ENCODE peak calls at places on chromosomes 6 and 20, in ten cellular contexts. One of them, this sample, is unnamed.

GRCh38 chr20:62776692-62777527 is 19.4 kb upstream of the MRGBP start:
- DNase-seq in NAMALWA: peak; percentile 40
- DNase-seq in AG20443: no peak
- DNase-seq in neural progenitor cell: no peak
- DNase-seq in naive thymus-derived CD4-positive, alpha-beta T cell: no peak
- DNase-seq in EL: peak; percentile 65
- DNase-seq in pancreas: peak; percentile 42
- DNase-seq in SIG-M5: no peak
- DNase-seq in activated T-cell treated with anti-CD3 and anti-CD28 coated beads, Interleukin-2, amount 50 U/mL, for 72 hours: peak; percentile 59
- DNase-seq in activated T-helper 1 cell treated with anti-CD3 and anti-CD28 coated beads, Interleukin-12 subunit alpha, Interleukin-12 subunit beta, Interleukin-2, Interleukin-4 antibody, amounts not matched to agents 30 ng/mL and 10 ng/mL and 1 ng/mL, durations not matched to agents 14 hours and 24 hours and 36 hours: peak; percentile 51
- DNase-seq in this sample: peak; percentile 90

GRCh38 chr6:87154641-87155271 is 609 bp upstream of the ZNF292 start:
- DNase-seq in NAMALWA: peak; percentile 94
- DNase-seq in AG20443: peak; percentile 66
- DNase-seq in neural progenitor cell: no peak
- DNase-seq in naive thymus-derived CD4-positive, alpha-beta T cell: no peak
- DNase-seq in EL: peak; percentile 89
- DNase-seq in pancreas: no peak
- DNase-seq in SIG-M5: peak; percentile 64
- DNase-seq in activated T-cell treated with anti-CD3 and anti-CD28 coated beads, Interleukin-2, amount 50 U/mL, for 72 hours: peak; percentile 85
- DNase-seq in activated T-helper 1 cell treated with anti-CD3 and anti-CD28 coated beads, Interleukin-12 subunit alpha, Interleukin-12 subunit beta, Interleukin-2, Interleukin-4 antibody, amounts not matched to agents 30 ng/mL and 10 ng/mL and 1 ng/mL, durations not matched to agents 14 hours and 24 hours and 36 hours: peak; percentile 76
- DNase-seq in this sample: no peak

GRCh38 chr20:34420146-34420545 is 57.1 kb downstream of the ITCH start:
- DNase-seq in NAMALWA: no peak
- DNase-seq in AG20443: no peak
- DNase-seq in neural progenitor cell: no peak
- DNase-seq in naive thymus-derived CD4-positive, alpha-beta T cell: no peak
- DNase-seq in EL: no peak
- DNase-seq in pancreas: no peak
- DNase-seq in SIG-M5: no peak
- DNase-seq in activated T-cell treated with anti-CD3 and anti-CD28 coated beads, Interleukin-2, amount 50 U/mL, for 72 hours: no peak
- DNase-seq in activated T-helper 1 cell treated with anti-CD3 and anti-CD28 coated beads, Interleukin-12 subunit alpha, Interleukin-12 subunit beta, Interleukin-2, Interleukin-4 antibody, amounts not matched to agents 30 ng/mL and 10 ng/mL and 1 ng/mL, durations not matched to agents 14 hours and 24 hours and 36 hours: no peak
- DNase-seq in this sample: no peak

GRCh38 chr6:125195526-125195925 is 42.0 kb downstream of the TPD52L1 start:
- DNase-seq in NAMALWA: no peak
- DNase-seq in AG20443: no peak
- DNase-seq in neural progenitor cell: no peak
- DNase-seq in naive thymus-derived CD4-positive, alpha-beta T cell: no peak
- DNase-seq in EL: no peak
- DNase-seq in pancreas: no peak
- DNase-seq in SIG-M5: no peak
- DNase-seq in activated T-cell treated with anti-CD3 and anti-CD28 coated beads, Interleukin-2, amount 50 U/mL, for 72 hours: no peak
- DNase-seq in activated T-helper 1 cell treated with anti-CD3 and anti-CD28 coated beads, Interleukin-12 subunit alpha, Interleukin-12 subunit beta, Interleukin-2, Interleukin-4 antibody, amounts not matched to agents 30 ng/mL and 10 ng/mL and 1 ng/mL, durations not matched to agents 14 hours and 24 hours and 36 hours: no peak
- DNase-seq in this sample: no peak

GRCh38 chr6:170255426-170256125 is 35.3 kb downstream of the DLL1 start:
- DNase-seq in NAMALWA: no peak
- DNase-seq in AG20443: no peak
- DNase-seq in neural progenitor cell: no peak
- DNase-seq in naive thymus-derived CD4-positive, alpha-beta T cell: no peak
- DNase-seq in EL: no peak
- DNase-seq in pancreas: no peak
- DNase-seq in SIG-M5: no peak
- DNase-seq in activated T-cell treated with anti-CD3 and anti-CD28 coated beads, Interleukin-2, amount 50 U/mL, for 72 hours: no peak
- DNase-seq in activated T-helper 1 cell treated with anti-CD3 and anti-CD28 coated beads, Interleukin-12 subunit alpha, Interleukin-12 subunit beta, Interleukin-2, Interleukin-4 antibody, amounts not matched to agents 30 ng/mL and 10 ng/mL and 1 ng/mL, durations not matched to agents 14 hours and 24 hours and 36 hours: no peak
- DNase-seq in this sample: no peak

GRCh38 chr6:12097791-12098190 is 85.7 kb downstream of the HIVEP1 start:
- DNase-seq in NAMALWA: no peak
- DNase-seq in AG20443: no peak
- DNase-seq in neural progenitor cell: no peak
- DNase-seq in naive thymus-derived CD4-positive, alpha-beta T cell: no peak
- DNase-seq in EL: peak; percentile 59
- DNase-seq in pancreas: no peak
- DNase-seq in SIG-M5: no peak
- DNase-seq in activated T-cell treated with anti-CD3 and anti-CD28 coated beads, Interleukin-2, amount 50 U/mL, for 72 hours: no peak
- DNase-seq in activated T-helper 1 cell treated with anti-CD3 and anti-CD28 coated beads, Interleukin-12 subunit alpha, Interleukin-12 subunit beta, Interleukin-2, Interleukin-4 antibody, amounts not matched to agents 30 ng/mL and 10 ng/mL and 1 ng/mL, durations not matched to agents 14 hours and 24 hours and 36 hours: no peak
- DNase-seq in this sample: no peak

GRCh38 chr6:162448294-162448693 is 279.3 kb downstream of the PRKN start:
- DNase-seq in NAMALWA: no peak
- DNase-seq in AG20443: no peak
- DNase-seq in neural progenitor cell: no peak
- DNase-seq in naive thymus-derived CD4-positive, alpha-beta T cell: no peak
- DNase-seq in EL: no peak
- DNase-seq in pancreas: no peak
- DNase-seq in SIG-M5: no peak
- DNase-seq in activated T-cell treated with anti-CD3 and anti-CD28 coated beads, Interleukin-2, amount 50 U/mL, for 72 hours: no peak
- DNase-seq in activated T-helper 1 cell treated with anti-CD3 and anti-CD28 coated beads, Interleukin-12 subunit alpha, Interleukin-12 subunit beta, Interleukin-2, Interleukin-4 antibody, amounts not matched to agents 30 ng/mL and 10 ng/mL and 1 ng/mL, durations not matched to agents 14 hours and 24 hours and 36 hours: no peak
- DNase-seq in this sample: no peak

GRCh38 chr20:3990741-3991140 is 24.6 kb downstream of the RNF24 start:
- DNase-seq in NAMALWA: no peak
- DNase-seq in AG20443: no peak
- DNase-seq in neural progenitor cell: no peak
- DNase-seq in naive thymus-derived CD4-positive, alpha-beta T cell: no peak
- DNase-seq in EL: no peak
- DNase-seq in pancreas: no peak
- DNase-seq in SIG-M5: no peak
- DNase-seq in activated T-cell treated with anti-CD3 and anti-CD28 coated beads, Interleukin-2, amount 50 U/mL, for 72 hours: no peak
- DNase-seq in activated T-helper 1 cell treated with anti-CD3 and anti-CD28 coated beads, Interleukin-12 subunit alpha, Interleukin-12 subunit beta, Interleukin-2, Interleukin-4 antibody, amounts not matched to agents 30 ng/mL and 10 ng/mL and 1 ng/mL, durations not matched to agents 14 hours and 24 hours and 36 hours: no peak
- DNase-seq in this sample: no peak

GRCh38 chr6:6806793-6807518 is 218.4 kb downstream of the LY86 start:
- DNase-seq in NAMALWA: no peak
- DNase-seq in AG20443: no peak
- DNase-seq in neural progenitor cell: no peak
- DNase-seq in naive thymus-derived CD4-positive, alpha-beta T cell: no peak
- DNase-seq in EL: no peak
- DNase-seq in pancreas: no peak
- DNase-seq in SIG-M5: peak; percentile 52
- DNase-seq in activated T-cell treated with anti-CD3 and anti-CD28 coated beads, Interleukin-2, amount 50 U/mL, for 72 hours: no peak
- DNase-seq in activated T-helper 1 cell treated with anti-CD3 and anti-CD28 coated beads, Interleukin-12 subunit alpha, Interleukin-12 subunit beta, Interleukin-2, Interleukin-4 antibody, amounts not matched to agents 30 ng/mL and 10 ng/mL and 1 ng/mL, durations not matched to agents 14 hours and 24 hours and 36 hours: no peak
- DNase-seq in this sample: peak; percentile 21

GRCh38 chr6:37518116-37518515 is 18.4 kb upstream of the CCDC167 start:
- DNase-seq in NAMALWA: no peak
- DNase-seq in AG20443: no peak
- DNase-seq in neural progenitor cell: no peak
- DNase-seq in naive thymus-derived CD4-positive, alpha-beta T cell: no peak
- DNase-seq in EL: no peak
- DNase-seq in pancreas: no peak
- DNase-seq in SIG-M5: no peak
- DNase-seq in activated T-cell treated with anti-CD3 and anti-CD28 coated beads, Interleukin-2, amount 50 U/mL, for 72 hours: no peak
- DNase-seq in activated T-helper 1 cell treated with anti-CD3 and anti-CD28 coated beads, Interleukin-12 subunit alpha, Interleukin-12 subunit beta, Interleukin-2, Interleukin-4 antibody, amounts not matched to agents 30 ng/mL and 10 ng/mL and 1 ng/mL, durations not matched to agents 14 hours and 24 hours and 36 hours: no peak
- DNase-seq in this sample: no peak

GRCh38 chr20:17518339-17519052 is 12.7 kb downstream of the BFSP1 start:
- DNase-seq in NAMALWA: no peak
- DNase-seq in AG20443: peak; percentile 62
- DNase-seq in neural progenitor cell: peak; percentile 39
- DNase-seq in naive thymus-derived CD4-positive, alpha-beta T cell: no peak
- DNase-seq in EL: peak; percentile 17
- DNase-seq in pancreas: no peak
- DNase-seq in SIG-M5: no peak
- DNase-seq in activated T-cell treated with anti-CD3 and anti-CD28 coated beads, Interleukin-2, amount 50 U/mL, for 72 hours: no peak
- DNase-seq in activated T-helper 1 cell treated with anti-CD3 and anti-CD28 coated beads, Interleukin-12 subunit alpha, Interleukin-12 subunit beta, Interleukin-2, Interleukin-4 antibody, amounts not matched to agents 30 ng/mL and 10 ng/mL and 1 ng/mL, durations not matched to agents 14 hours and 24 hours and 36 hours: no peak
- DNase-seq in this sample: peak; percentile 77

GRCh38 chr6:147564556-147564955 is 56.1 kb downstream of the SAMD5 start:
- DNase-seq in NAMALWA: no peak
- DNase-seq in AG20443: no peak
- DNase-seq in neural progenitor cell: no peak
- DNase-seq in naive thymus-derived CD4-positive, alpha-beta T cell: no peak
- DNase-seq in EL: no peak
- DNase-seq in pancreas: no peak
- DNase-seq in SIG-M5: no peak
- DNase-seq in activated T-cell treated with anti-CD3 and anti-CD28 coated beads, Interleukin-2, amount 50 U/mL, for 72 hours: no peak
- DNase-seq in activated T-helper 1 cell treated with anti-CD3 and anti-CD28 coated beads, Interleukin-12 subunit alpha, Interleukin-12 subunit beta, Interleukin-2, Interleukin-4 antibody, amounts not matched to agents 30 ng/mL and 10 ng/mL and 1 ng/mL, durations not matched to agents 14 hours and 24 hours and 36 hours: no peak
- DNase-seq in this sample: no peak

GRCh38 chr6:40524797-40525584 is 62.2 kb downstream of the LRFN2 start:
- DNase-seq in NAMALWA: no peak
- DNase-seq in AG20443: no peak
- DNase-seq in neural progenitor cell: no peak
- DNase-seq in naive thymus-derived CD4-positive, alpha-beta T cell: no peak
- DNase-seq in EL: no peak
- DNase-seq in pancreas: no peak
- DNase-seq in SIG-M5: no peak
- DNase-seq in activated T-cell treated with anti-CD3 and anti-CD28 coated beads, Interleukin-2, amount 50 U/mL, for 72 hours: no peak
- DNase-seq in activated T-helper 1 cell treated with anti-CD3 and anti-CD28 coated beads, Interleukin-12 subunit alpha, Interleukin-12 subunit beta, Interleukin-2, Interleukin-4 antibody, amounts not matched to agents 30 ng/mL and 10 ng/mL and 1 ng/mL, durations not matched to agents 14 hours and 24 hours and 36 hours: no peak
- DNase-seq in this sample: no peak

GRCh38 chr20:36941403-36941835 is 10.1 kb downstream of the SAMHD1 start:
- DNase-seq in NAMALWA: no peak
- DNase-seq in AG20443: no peak
- DNase-seq in neural progenitor cell: no peak
- DNase-seq in naive thymus-derived CD4-positive, alpha-beta T cell: no peak
- DNase-seq in EL: peak; percentile 23
- DNase-seq in pancreas: no peak
- DNase-seq in SIG-M5: no peak
- DNase-seq in activated T-cell treated with anti-CD3 and anti-CD28 coated beads, Interleukin-2, amount 50 U/mL, for 72 hours: peak; percentile 12
- DNase-seq in activated T-helper 1 cell treated with anti-CD3 and anti-CD28 coated beads, Interleukin-12 subunit alpha, Interleukin-12 subunit beta, Interleukin-2, Interleukin-4 antibody, amounts not matched to agents 30 ng/mL and 10 ng/mL and 1 ng/mL, durations not matched to agents 14 hours and 24 hours and 36 hours: no peak
- DNase-seq in this sample: no peak

GRCh38 chr6:36544228-36544627 is 3.1 kb downstream of the STK38 start:
- DNase-seq in NAMALWA: no peak
- DNase-seq in AG20443: peak; percentile 79
- DNase-seq in neural progenitor cell: no peak
- DNase-seq in naive thymus-derived CD4-positive, alpha-beta T cell: no peak
- DNase-seq in EL: peak; percentile 37
- DNase-seq in pancreas: no peak
- DNase-seq in SIG-M5: no peak
- DNase-seq in activated T-cell treated with anti-CD3 and anti-CD28 coated beads, Interleukin-2, amount 50 U/mL, for 72 hours: peak; percentile 52
- DNase-seq in activated T-helper 1 cell treated with anti-CD3 and anti-CD28 coated beads, Interleukin-12 subunit alpha, Interleukin-12 subunit beta, Interleukin-2, Interleukin-4 antibody, amounts not matched to agents 30 ng/mL and 10 ng/mL and 1 ng/mL, durations not matched to agents 14 hours and 24 hours and 36 hours: peak; percentile 51
- DNase-seq in this sample: no peak

GRCh38 chr6:140993515-140993914 is 1139.2 kb upstream of the GJE1 start:
- DNase-seq in NAMALWA: no peak
- DNase-seq in AG20443: no peak
- DNase-seq in neural progenitor cell: no peak
- DNase-seq in naive thymus-derived CD4-positive, alpha-beta T cell: no peak
- DNase-seq in EL: no peak
- DNase-seq in pancreas: no peak
- DNase-seq in SIG-M5: no peak
- DNase-seq in activated T-cell treated with anti-CD3 and anti-CD28 coated beads, Interleukin-2, amount 50 U/mL, for 72 hours: no peak
- DNase-seq in activated T-helper 1 cell treated with anti-CD3 and anti-CD28 coated beads, Interleukin-12 subunit alpha, Interleukin-12 subunit beta, Interleukin-2, Interleukin-4 antibody, amounts not matched to agents 30 ng/mL and 10 ng/mL and 1 ng/mL, durations not matched to agents 14 hours and 24 hours and 36 hours: no peak
- DNase-seq in this sample: no peak